ENCODE peak calls at places on chromosomes 2 and 18, in six cellular contexts. O is stimulated activated CD4-positive, alpha-beta T cell treated with anti-CD3 and anti-CD28 coated beads, Interleukin-12 subunit alpha, Interleukin-12 subunit beta, amount 100 ng/mL, for 48 hours; P is fibroblast of lung; H is GM23248; X is activated CD4-positive, alpha-beta T cell treated with anti-CD3 and anti-CD28 coated beads, Interleukin-2, amount 10 ng/mL, durations not matched to agents 7 days and 5 days; N is Daoy. M is an unnamed sample.

GRCh38 chr2:139492301-139492700 is 712.1 kb upstream of the NXPH2 start:
- DNase-seq in O (no peak), X (no peak), N (no peak), P (no peak), H (no peak), M (no peak)

GRCh38 chr18:61965306-61965705 is 72.5 kb upstream of the RNF152 start:
- DNase-seq in N (no peak), X (no peak), P (peak), O (no peak), H (peak), M (no peak)

GRCh38 chr18:48216639-48217280 is 192.4 kb downstream of the ZBTB7C start:
- DNase-seq in X (no peak), O (no peak), H (no peak), P (no peak), N (peak), M (no peak)

GRCh38 chr2:144894612-144895300 is 374.8 kb upstream of the ZEB2 start:
- DNase-seq in O (no peak), H (no peak), P (no peak), N (no peak), X (no peak), M (no peak)

GRCh38 chr2:100791936-100792308 is 28.0 kb upstream of the NPAS2 start:
- DNase-seq in H (no peak), P (no peak), O (no peak), X (no peak), N (no peak), M (no peak)

GRCh38 chr2:107376910-107377309 is 449.8 kb upstream of the RGPD4 start:
- DNase-seq in O (no peak), H (no peak), X (no peak), P (no peak), N (no peak), M (no peak)

GRCh38 chr2:241929551-241930490 is 60.3 kb downstream of the RTP5 start:
- DNase-seq in O (no peak), X (no peak), H (no peak), P (no peak), N (no peak), M (no peak)

GRCh38 chr2:96928277-96928781 is 58.1 kb downstream of the FAM178B start:
- DNase-seq in H (peak), N (no peak), P (no peak), X (no peak), O (no peak), M (no peak)

GRCh38 chr2:119177171-119177837 is 18.8 kb upstream of the C1QL2 start:
- DNase-seq in P (no peak), H (no peak), N (no peak), O (no peak), X (no peak), M (no peak)

GRCh38 chr2:143083636-143084035 is 45.6 kb upstream of the ARHGAP15 start:
- DNase-seq in H (peak), O (no peak), N (peak), X (no peak), P (peak), M (peak)

GRCh38 chr18:13137939-13138821 is 80.4 kb upstream of the LDLRAD4 start:
- DNase-seq in P (no peak), H (peak), N (no peak), O (peak), X (peak), M (no peak)

GRCh38 chr2:2333076-2333475 is 2.0 kb upstream of the MYT1L start:
- DNase-seq in P (no peak), X (no peak), N (peak), H (no peak), O (no peak), M (no peak)

GRCh38 chr2:161146996-161147395 is 13.2 kb upstream of the TANK start:
- DNase-seq in H (no peak), X (no peak), N (peak), O (no peak), P (no peak), M (no peak)

GRCh38 chr2:3600256-3600855 is 5.4 kb downstream of the COLEC11 start:
- DNase-seq in X (no peak), H (no peak), P (no peak), N (no peak), O (no peak), M (no peak)

GRCh38 chr18:36302676-36303075 is 5.2 kb downstream of the FHOD3 start:
- DNase-seq in N (no peak), P (peak), O (no peak), X (no peak), H (peak), M (no peak)

GRCh38 chr2:161139098-161139987 is 20.9 kb upstream of the TANK start:
- DNase-seq in X (no peak), N (peak), O (no peak), P (peak), H (peak), M (peak)

M was measured in ACHN.